ENCODE peak calls at places on chromosomes 1 and 21, in six cellular contexts. S, F, A, C, B and L are unnamed samples.

GRCh38 chr1:183633676-183634343 is 1.8 kb downstream of the ARPC5 start:
- DNase-seq in S (no peak), C (peak; percentile 36), A (peak; percentile 91), B (no peak), F (peak; percentile 72), L (no peak)

GRCh38 chr21:27423906-27424595 is 457.2 kb upstream of the ADAMTS5 start:
- DNase-seq in C (no peak), A (peak; percentile 56), S (no peak), F (peak; percentile 65), B (no peak), L (no peak)

GRCh38 chr1:78377356-78377928 is 113.3 kb upstream of the PTGFR start:
- DNase-seq in B (no peak), C (no peak), A (no peak), S (no peak), F (no peak), L (no peak)

GRCh38 chr1:248839168-248839555 is 1.1 kb downstream of the ZNF672 start:
- DNase-seq in A (no peak), B (no peak), S (no peak), F (no peak), C (no peak), L (no peak)

GRCh38 chr1:94095112-94095637 is 25.8 kb downstream of the ABCA4 start:
- DNase-seq in C (no peak), F (no peak), B (no peak), A (peak; percentile 99), S (peak; percentile 47), L (no peak)

GRCh38 chr1:158686430-158687009 is at the start of gene SPTA1:
- DNase-seq in C (peak; percentile 61), A (no peak), B (no peak), F (no peak), S (no peak), L (no peak)

GRCh38 chr1:88802950-88803349 is 88.4 kb downstream of the GTF2B start:
- DNase-seq in B (no peak), S (no peak), C (no peak), F (no peak), A (peak; percentile 60), L (no peak)

GRCh38 chr1:208292913-208293312 is 48.7 kb upstream of the PLXNA2 start:
- DNase-seq in A (no peak), B (no peak), F (no peak), C (no peak), S (no peak), L (no peak)

GRCh38 chr21:41478319-41479177 is 29.4 kb downstream of the TMPRSS2 start:
- DNase-seq in B (no peak), F (peak; percentile 16), S (no peak), C (no peak), A (no peak), L (no peak)

GRCh38 chr1:193060938-193061337 is 1.5 kb downstream of the RO60 start:
- DNase-seq in F (no peak), C (no peak), A (peak; percentile 7), S (peak; percentile 15), B (no peak), L (no peak)

GRCh38 chr1:6998267-6998666 is 213.0 kb downstream of the CAMTA1 start:
- DNase-seq in A (no peak), F (peak; percentile 72), B (peak; percentile 26), S (peak; percentile 82), C (no peak), L (no peak)

GRCh38 chr1:101382135-101382534 is 145.3 kb downstream of the S1PR1 start:
- DNase-seq in C (no peak), B (no peak), A (no peak), S (no peak), F (peak; percentile 67), L (no peak)

GRCh38 chr21:35026617-35027557 is 22.2 kb downstream of the RUNX1 start:
- DNase-seq in A (peak; percentile 66), B (peak; percentile 75), S (peak; percentile 38), F (peak; percentile 83), C (peak; percentile 84), L (no peak)

GRCh38 chr1:36156329-36157114 is 562 bp downstream of the MAP7D1 start:
- DNase-seq in F (peak; percentile 91), A (peak; percentile 56), B (peak; percentile 82), C (peak; percentile 80), S (peak; percentile 74), L (peak; percentile 59)

GRCh38 chr1:30952098-30952497 is 43.5 kb upstream of the SDC3 start:
- DNase-seq in F (no peak), C (no peak), A (no peak), S (no peak), B (no peak), L (no peak)

GRCh38 chr1:16484931-16485330 is 29.2 kb downstream of the RNU1-1 start:
- DNase-seq in F (no peak), A (no peak), S (no peak), C (no peak), B (no peak), L (no peak)

GRCh38 chr1:57423135-57424131 is at the start of gene DAB1:
- DNase-seq in S (peak; percentile 17), C (no peak), A (no peak), F (peak; percentile 75), B (peak; percentile 31), L (peak; percentile 19)

GRCh38 chr1:6930901-6931300 is 145.6 kb downstream of the CAMTA1 start:
- DNase-seq in B (no peak), S (no peak), C (no peak), A (no peak), F (no peak), L (no peak)

GRCh38 chr1:61162513-61163274 is 80.3 kb downstream of the NFIA start:
- DNase-seq in A (no peak), F (no peak), B (no peak), S (no peak), C (peak; percentile 30), L (no peak)

GRCh38 chr1:195328102-195328501 is 1280.1 kb downstream of the KCNT2 start:
- DNase-seq in A (no peak), C (no peak), F (peak; percentile 2), B (no peak), S (no peak), L (no peak)

GRCh38 chr1:206979379-206980043 is 9.3 kb upstream of the FCAMR start:
- DNase-seq in C (peak; percentile 38), F (peak; percentile 73), B (peak; percentile 11), A (peak; percentile 15), S (peak; percentile 13), L (no peak)

GRCh38 chr1:2237773-2238172 is 9.7 kb downstream of the SKI start:
- DNase-seq in S (no peak), B (no peak), F (peak; percentile 65), A (no peak), C (peak; percentile 55), L (no peak)
- TF ChIP-seq CTCF in S (no peak), B (no peak), F (peak; percentile 59), A (peak; percentile 25), C (peak; percentile 63), L (peak; percentile 35)

GRCh38 chr1:236608930-236609726 is 4.8 kb upstream of the HEATR1 start:
- DNase-seq in B (peak; percentile 77), C (peak; percentile 55), F (peak; percentile 80), S (peak; percentile 77), A (peak; percentile 37), L (peak; percentile 53)
- TF ChIP-seq CTCF in B (peak; percentile 53), C (peak; percentile 91), F (peak; percentile 83), S (peak; percentile 44), A (peak; percentile 49), L (peak; percentile 84)

DNA sequence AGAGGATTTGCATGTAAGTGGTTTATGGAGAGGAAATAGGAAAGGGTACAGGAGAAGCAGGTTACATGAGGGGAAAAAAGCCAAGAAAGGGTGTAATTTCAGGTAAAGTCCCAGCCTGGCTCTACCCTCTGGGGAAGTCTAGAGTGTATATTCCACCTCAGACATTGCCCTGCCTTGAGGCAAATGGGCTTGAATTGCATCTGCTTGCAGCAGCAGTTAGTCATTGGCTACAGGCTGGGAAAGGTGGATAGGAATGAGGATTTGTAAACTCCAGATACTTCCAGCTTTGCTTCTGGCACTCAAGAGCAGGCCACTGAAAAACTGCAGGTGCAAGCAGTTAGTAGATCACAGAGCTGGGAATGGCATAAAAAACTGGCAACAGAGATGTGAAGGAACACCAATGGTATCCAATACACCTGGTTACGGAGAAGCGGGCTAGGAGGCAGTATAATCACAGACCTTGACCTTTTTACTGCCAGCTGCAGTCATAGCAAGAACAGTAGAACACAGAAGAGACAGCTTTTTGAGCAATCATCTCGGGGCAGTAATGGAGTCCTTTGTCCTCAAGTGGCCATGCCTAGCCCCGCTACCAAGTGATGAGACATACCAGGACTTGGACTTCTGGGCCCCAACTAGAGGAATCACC is 226.9 kb upstream of the NRIP1 start:
- DNase-seq in S (no peak), C (no peak), B (no peak), F (no peak), A (no peak), L (no peak)
- TF ChIP-seq CTCF in S (no peak), C (no peak), B (no peak), F (peak; percentile 1), A (no peak), L (no peak)

DNA sequence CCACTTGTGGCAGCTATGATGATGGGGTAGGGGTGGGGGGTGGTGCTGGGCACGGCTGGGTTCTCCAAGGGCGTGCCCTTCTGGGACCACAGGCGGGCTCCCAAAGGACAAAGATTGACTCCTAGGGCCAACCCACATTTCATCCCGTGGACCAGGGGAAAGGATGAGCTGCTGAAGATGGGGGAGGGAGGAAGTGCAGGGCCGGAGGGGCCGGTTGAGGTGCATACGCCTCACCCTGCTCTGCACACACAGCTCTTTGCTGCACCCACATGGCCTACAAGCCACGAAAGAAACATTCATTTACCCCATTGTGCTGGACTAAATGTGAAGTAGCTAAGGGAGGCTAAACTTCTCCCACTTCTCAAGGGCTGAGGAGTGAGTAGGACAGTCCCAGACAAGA is 34.2 kb upstream of the GNPAT start:
- DNase-seq in A (no peak), F (peak; percentile 28), S (no peak), B (no peak), C (no peak), L (no peak)
- TF ChIP-seq CTCF in A (no peak), F (peak; percentile 60), S (no peak), B (no peak), C (peak; percentile 76), L (no peak)

DNA sequence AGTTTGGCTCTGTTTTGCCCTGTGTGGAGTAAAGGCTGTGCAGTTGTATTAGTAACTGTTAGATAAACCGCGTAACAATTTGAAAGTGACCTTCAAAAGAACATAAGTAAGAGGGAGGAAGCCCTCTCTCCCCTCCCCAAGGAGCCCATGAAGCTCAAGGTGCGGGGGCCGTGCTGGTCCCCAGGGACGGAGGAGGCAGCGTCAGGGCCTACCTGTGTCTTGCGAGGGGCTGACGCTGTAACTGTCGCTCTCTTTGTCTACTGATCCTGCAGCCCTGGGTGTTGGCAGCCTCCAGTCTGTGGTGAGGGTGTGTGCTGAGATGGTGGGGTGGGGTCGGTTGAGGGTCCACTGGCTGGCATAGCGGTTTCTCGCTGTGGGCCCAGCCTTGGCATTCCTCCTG is 176.6 kb downstream of the PCP4 start:
- DNase-seq in B (no peak), C (no peak), S (no peak), A (no peak), F (no peak), L (no peak)
- TF ChIP-seq CTCF in B (no peak), C (no peak), S (no peak), A (no peak), F (no peak), L (no peak)

GRCh38 chr1:21539933-21540332 is 30.7 kb downstream of the ALPL start:
- DNase-seq in B (peak; percentile 61), S (peak; percentile 10), C (no peak), A (no peak), F (peak; percentile 87), L (no peak)
- TF ChIP-seq CTCF in B (no peak), S (no peak), C (peak; percentile 46), A (peak; percentile 58), F (peak; percentile 68), L (peak; percentile 22)